ENCODE peak calls at places on chromosomes 7 and 10, in nine cellular contexts. A is GM06990, J is suprapubic skin, C is gastrocnemius medialis, B is BJ, Y is pancreas, F is tibial artery, H is hepatocyte, S is left ventricle myocardium inferior. U is an unnamed sample.

GRCh38 chr10:47225186-47225927 is 74.6 kb upstream of the GDF10 start:
- DNase-seq in Y (no peak), F (no peak), A (no peak), S (no peak), J (no peak), H (no peak), C (no peak), B (no peak), U (no peak)

GRCh38 chr10:29590598-29591415 is 44.0 kb downstream of the SVIL start:
- DNase-seq in B (peak; percentile 31), F (no peak), C (no peak), J (no peak), H (peak; percentile 58), S (no peak), Y (no peak), A (no peak), U (no peak)

GRCh38 chr10:124745678-124746077 is 1.5 kb upstream of the FAM53B start:
- DNase-seq in B (no peak), F (no peak), S (no peak), A (no peak), C (no peak), Y (no peak), H (peak; percentile 74), J (no peak), U (no peak)

GRCh38 chr10:84429926-84430520 is 101.6 kb downstream of the CCSER2 start:
- DNase-seq in Y (peak; percentile 65), B (no peak), C (peak; percentile 61), J (peak; percentile 82), H (peak; percentile 70), S (peak; percentile 34), F (peak; percentile 70), A (no peak), U (peak; percentile 19)

GRCh38 chr10:11424456-11425287 is 186.8 kb downstream of the USP6NL start:
- DNase-seq in B (no peak), J (peak; percentile 57), F (no peak), H (peak; percentile 80), C (no peak), Y (peak; percentile 74), A (no peak), S (peak; percentile 24), U (no peak)

GRCh38 chr10:5583525-5584175 is 58.9 kb downstream of the CALML3 start:
- DNase-seq in H (peak; percentile 57), A (peak; percentile 84), C (no peak), F (peak; percentile 65), B (no peak), Y (peak; percentile 77), J (no peak), S (peak; percentile 52), U (peak; percentile 92)

GRCh38 chr10:87782721-87783120 is 35.3 kb downstream of the ATAD1 start:
- DNase-seq in B (no peak), F (no peak), Y (no peak), J (no peak), A (no peak), S (no peak), H (no peak), C (no peak), U (no peak)

GRCh38 chr10:20041931-20042330 is 225.7 kb downstream of the PLXDC2 start:
- DNase-seq in B (no peak), S (no peak), H (no peak), F (no peak), A (no peak), C (no peak), Y (no peak), J (no peak), U (no peak)

GRCh38 chr7:99393363-99394187 is 14.8 kb downstream of the PDAP1 start:
- DNase-seq in C (no peak), F (peak; percentile 77), B (no peak), A (no peak), S (peak; percentile 64), Y (peak; percentile 76), J (no peak), H (peak; percentile 62), U (no peak)

GRCh38 chr7:28419717-28420116 is 7.4 kb downstream of the CREB5 start:
- DNase-seq in F (no peak), B (peak; percentile 31), Y (no peak), H (no peak), A (no peak), J (no peak), S (no peak), C (peak; percentile 39), U (no peak)

GRCh38 chr10:45602082-45602730 is 70.4 kb downstream of the ZFAND4 start:
- DNase-seq in S (no peak), C (no peak), F (no peak), J (no peak), H (no peak), A (no peak), Y (no peak), B (no peak), U (peak; percentile 12)

GRCh38 chr7:44587843-44588711 is 6.0 kb upstream of the TMED4 start:
- DNase-seq in J (no peak), F (no peak), S (no peak), B (no peak), A (no peak), Y (no peak), C (no peak), H (peak; percentile 64), U (no peak)

GRCh38 chr7:116138202-116138801 is 72.0 kb upstream of the TES start:
- DNase-seq in A (no peak), H (peak; percentile 74), C (no peak), Y (no peak), B (peak; percentile 17), F (no peak), S (no peak), J (no peak), U (peak; percentile 21)

GRCh38 chr10:72694476-72695369 is 2.8 kb downstream of the MCU start:
- DNase-seq in C (peak; percentile 48), S (no peak), F (no peak), H (peak; percentile 47), J (no peak), Y (no peak), B (no peak), A (no peak), U (no peak)
- H3K4me3 ChIP-seq in C (peak overlapping the region; percentile 40), S (no peak overlapping the region), F (no peak overlapping the region), H (no peak overlapping the region), J (no peak overlapping the region), Y (no peak overlapping the region), B (no peak overlapping the region), A (no peak overlapping the region), U (no peak overlapping the region)

GRCh38 chr10:99895867-99896266 is 113.4 kb downstream of the ABCC2 start:
- DNase-seq in S (no peak), F (no peak), H (no peak), Y (no peak), J (no peak), C (no peak), A (no peak), B (no peak), U (no peak)
- H3K36me3 ChIP-seq in S (peaks cover 83% of the 10 kb centered on the region), F (peaks cover 74% of the 10 kb centered on the region), H (peaks cover 3% of the 10 kb centered on the region), Y (peaks cover 6% of the 10 kb centered on the region), J (peaks cover 84% of the 10 kb centered on the region), C (peaks cover 3% of the 10 kb centered on the region), A (peaks cover 24% of the 10 kb centered on the region), B (peaks cover 12% of the 10 kb centered on the region), U (peaks cover 3% of the 10 kb centered on the region)

GRCh38 chr7:24139996-24140395 is 144.0 kb upstream of the NPY start:
- DNase-seq in A (no peak), J (no peak), H (no peak), F (no peak), S (no peak), C (no peak), B (no peak), Y (no peak), U (no peak)
- H3K4me3 ChIP-seq in A (no peak overlapping the region), J (no peak overlapping the region), H (no peak overlapping the region), F (no peak overlapping the region), S (no peak overlapping the region), C (no peak overlapping the region), B (no peak overlapping the region), Y (no peak overlapping the region), U (no peak overlapping the region)

DNA sequence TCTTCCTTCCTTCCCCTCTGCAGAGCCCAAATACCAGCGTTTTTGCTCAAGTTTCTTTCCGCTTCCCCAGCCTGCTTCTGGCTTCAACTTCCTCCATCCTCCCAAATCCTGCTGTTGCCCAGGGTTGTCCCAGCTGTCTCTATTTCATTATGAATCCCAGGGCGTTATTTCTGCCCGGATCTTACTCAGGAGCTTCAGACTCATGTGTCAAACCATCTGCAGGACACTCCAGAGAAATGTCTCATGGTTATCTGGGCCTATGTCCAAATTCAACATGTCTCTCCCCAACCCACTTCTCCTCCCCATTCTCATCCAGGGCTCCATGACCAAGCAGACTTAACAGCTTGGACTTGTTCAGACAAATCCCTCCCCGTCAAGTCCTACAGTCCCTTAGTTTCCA is 15.6 kb downstream of the ARHGAP22 start:
- DNase-seq in B (peak; percentile 74), H (no peak), S (no peak), C (peak; percentile 26), F (no peak), J (no peak), A (no peak), Y (no peak), U (no peak)
- H3K36me3 ChIP-seq in B (no peaks in the 10 kb centered on the region), H (no peaks in the 10 kb centered on the region), S (no peaks in the 10 kb centered on the region), C (no peaks in the 10 kb centered on the region), F (no peaks in the 10 kb centered on the region), J (no peaks in the 10 kb centered on the region), A (no peaks in the 10 kb centered on the region), Y (no peaks in the 10 kb centered on the region), U (no peaks in the 10 kb centered on the region)

DNA sequence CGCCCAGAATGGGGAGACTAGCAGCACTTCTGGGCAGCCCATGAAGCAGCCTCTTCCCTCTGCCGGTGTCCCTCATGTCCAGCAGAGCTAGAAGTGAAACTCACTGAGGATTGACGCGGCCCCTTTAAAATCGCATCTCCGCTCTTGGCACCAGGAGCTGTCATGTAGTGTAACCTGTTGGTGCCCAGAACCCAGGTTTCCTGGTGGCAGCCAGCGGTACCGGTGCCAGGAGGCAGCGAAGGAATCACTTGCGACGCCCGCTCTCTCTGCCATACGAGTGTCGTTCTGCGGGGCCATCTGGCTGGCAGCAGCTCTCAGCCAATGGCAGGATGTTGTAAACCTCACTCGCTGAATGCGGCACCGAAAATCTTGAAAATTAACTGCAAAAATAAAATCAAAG is 82.7 kb downstream of the CUX1 start:
- DNase-seq in H (no peak), J (no peak), A (no peak), C (peak; percentile 94), B (no peak), Y (no peak), F (peak; percentile 79), S (peak; percentile 72), U (no peak)
- H3K4me3 ChIP-seq in H (no peak overlapping the region), J (peak overlapping the region; percentile 40), A (no peak overlapping the region), C (peak overlapping the region; percentile 21), B (peak overlapping the region; percentile 44), Y (no peak overlapping the region), F (peak overlapping the region; percentile 48), S (peak overlapping the region; percentile 44), U (no peak overlapping the region)

GRCh38 chr7:92119213-92119759 is 15.0 kb downstream of the CYP51A1 start:
- DNase-seq in A (no peak), S (no peak), H (no peak), F (no peak), C (no peak), B (no peak), Y (no peak), J (no peak), U (no peak)
- H3K36me3 ChIP-seq in A (peaks cover 7% of the 10 kb centered on the region), S (peaks cover 50% of the 10 kb centered on the region), H (peaks cover 9% of the 10 kb centered on the region), F (peaks cover 58% of the 10 kb centered on the region), C (no peaks in the 10 kb centered on the region), B (no peaks in the 10 kb centered on the region), Y (peaks cover 6% of the 10 kb centered on the region), J (peaks cover 45% of the 10 kb centered on the region), U (peaks cover 2% of the 10 kb centered on the region)

U was measured in kidney epithelial cell.